ENCODE peak calls at places on chromosomes 7 and 10, in eight cellular contexts. F is IMR-90; I is CD8-positive, alpha-beta T cell; X is right lobe of liver; T is thyroid gland; C is A549; M is tibial nerve; A is lower lobe of right lung. S is an unnamed sample. For H3K4me1 and H3K9me3, the result is how much of the 10 kb centered on the place peaks cover.

GRCh38 chr10:44589931-44590330 is 205.0 kb upstream of the CXCL12 start:
- DNase-seq in A (no peak), C (no peak), I (no peak), M (no peak), X (no peak), T (no peak), F (no peak), S (no peak)

GRCh38 chr10:84191106-84191505 is 3.2 kb upstream of the CDHR1 start:
- DNase-seq in M (no peak), A (no peak), X (no peak), I (peak), F (no peak), C (no peak), T (no peak), S (no peak)

GRCh38 chr7:1027285-1028043 is 16.9 kb upstream of the GPR146 start:
- DNase-seq in C (no peak), I (no peak), M (no peak), X (no peak), T (peak), A (no peak), F (peak), S (no peak)

GRCh38 chr7:25802057-25802456 is 349.9 kb upstream of the NFE2L3 start:
- DNase-seq in X (no peak), T (no peak), C (no peak), I (no peak), A (no peak), F (no peak), M (no peak), S (no peak)

GRCh38 chr7:106064836-106065559 is 47.1 kb downstream of the SYPL1 start:
- DNase-seq in F (peak), A (peak), I (no peak), X (peak), M (peak), T (peak), C (peak), S (peak)

GRCh38 chr10:132623996-132624846 is 86.6 kb downstream of the INPP5A start:
- DNase-seq in F (no peak), I (no peak), M (no peak), T (no peak), X (peak), A (no peak), C (no peak), S (peak)

GRCh38 chr7:127771707-127772106 is 119.7 kb downstream of the SND1 start:
- DNase-seq in A (no peak), F (no peak), M (no peak), C (no peak), X (no peak), I (no peak), T (no peak), S (no peak)

GRCh38 chr10:103915794-103916193 is 2.2 kb downstream of the STN1 start:
- DNase-seq in T (no peak), F (no peak), A (no peak), C (no peak), X (no peak), M (no peak), I (peak), S (no peak)

GRCh38 chr10:63236113-63236935 is 103.2 kb downstream of the NRBF2 start:
- DNase-seq in A (no peak), M (no peak), X (no peak), C (peak), I (no peak), T (no peak), F (peak), S (no peak)

GRCh38 chr7:78412216-78412858 is 613.8 kb downstream of the PHTF2 start:
- DNase-seq in X (no peak), M (no peak), F (no peak), C (no peak), T (no peak), A (no peak), I (no peak), S (no peak)

GRCh38 chr10:126904807-126905686 is at the start of gene DOCK1:
- DNase-seq in X (peak), F (peak), A (peak), C (peak), I (no peak), M (peak), T (peak), S (no peak)

GRCh38 chr10:24928163-24928562 is 24.2 kb downstream of the PRTFDC1 start:
- DNase-seq in X (no peak), M (no peak), T (no peak), F (no peak), A (no peak), C (no peak), I (no peak), S (no peak)

GRCh38 chr7:115208710-115209540 is 287.0 kb downstream of the MDFIC start:
- DNase-seq in T (no peak), A (no peak), X (no peak), C (no peak), M (no peak), F (no peak), I (no peak), S (no peak)

GRCh38 chr10:77909755-77910375 is 16.7 kb downstream of the DLG5 start:
- DNase-seq in M (no peak), F (peak), C (peak), I (no peak), A (no peak), X (peak), T (no peak), S (no peak)

GRCh38 chr7:127708788-127709187 is 56.8 kb downstream of the SND1 start:
- DNase-seq in I (peak), C (peak), M (peak), F (peak), X (no peak), T (peak), A (no peak), S (no peak)

GRCh38 chr7:22561356-22561755 is 61.4 kb upstream of the STEAP1B start:
- DNase-seq in M (peak), I (no peak), T (peak), A (peak), C (peak), X (no peak), F (peak), S (peak)

GRCh38 chr10:75508239-75508813 is 76.9 kb downstream of the LRMDA start:
- DNase-seq in F (peak), A (no peak), X (no peak), T (no peak), M (no peak), C (no peak), I (no peak), S (no peak)

GRCh38 chr7:3067193-3067592 is 23.5 kb upstream of the CARD11 start:
- DNase-seq in X (no peak), C (no peak), A (no peak), F (no peak), I (no peak), M (no peak), T (no peak), S (no peak)

GRCh38 chr7:90560730-90561129 is 35.4 kb upstream of the CDK14 start:
- DNase-seq in A (no peak), T (no peak), X (no peak), M (no peak), C (no peak), I (no peak), F (no peak), S (no peak)

GRCh38 chr7:70193514-70193913 is 595.2 kb downstream of the AUTS2 start:
- DNase-seq in F (peak), C (no peak), I (no peak), M (no peak), T (peak), X (no peak), A (no peak), S (no peak)

GRCh38 chr10:46226900-46227558 is 59.8 kb upstream of the ANTXRL start:
- DNase-seq in A (no peak), M (no peak), X (no peak), C (no peak), F (no peak), T (no peak), I (peak), S (no peak)

GRCh38 chr10:104255244-104255981 is 721 bp downstream of the GSTO1 start:
- DNase-seq in F (peak), X (no peak), I (no peak), T (peak), C (peak), M (no peak), A (no peak), S (no peak)

GRCh38 chr7:18693401-18693800 is 197.9 kb downstream of the HDAC9 start:
- DNase-seq in C (no peak), T (peak), I (no peak), X (no peak), M (no peak), A (no peak), F (peak), S (no peak)

GRCh38 chr10:32253300-32253699 is 93.7 kb downstream of the EPC1 start:
- DNase-seq in T (no peak), F (no peak), X (no peak), A (no peak), M (no peak), I (no peak), C (no peak), S (no peak)

GRCh38 chr7:73704640-73705550 is 14.6 kb downstream of the STX1A start:
- DNase-seq in C (peak), I (no peak), X (no peak), F (peak), M (no peak), A (peak), T (no peak), S (no peak)

GRCh38 chr7:108083980-108084379 is 46.2 kb downstream of the LAMB4 start:
- DNase-seq in X (no peak), I (no peak), A (no peak), F (peak), T (no peak), C (no peak), M (no peak), S (no peak)

GRCh38 chr10:11009471-11010308 is 8.0 kb upstream of the CELF2 start:
- DNase-seq in F (no peak), C (no peak), I (no peak), M (no peak), A (no peak), T (no peak), X (no peak), S (no peak)

GRCh38 chr10:132185601-132186487 is 904 bp upstream of the DPYSL4 start:
- DNase-seq in I (peak), M (no peak), C (no peak), T (peak), X (no peak), A (no peak), F (peak), S (no peak)

GRCh38 chr10:69317175-69318086 is 39.1 kb downstream of the HK1 start:
- DNase-seq in T (no peak), C (no peak), X (no peak), M (no peak), F (no peak), I (no peak), A (no peak), S (no peak)

GRCh38 chr10:113922787-113923570 is 68.5 kb downstream of the NHLRC2 start:
- DNase-seq in A (no peak), F (no peak), I (no peak), X (no peak), C (no peak), T (peak), M (no peak), S (no peak)

GRCh38 chr10:125995726-125996304 is 99.5 kb downstream of the FANK1 start:
- DNase-seq in I (no peak), T (no peak), F (no peak), M (no peak), X (no peak), A (no peak), C (no peak), S (no peak)

GRCh38 chr10:33047655-33048054 is 89.6 kb upstream of the ITGB1 start:
- DNase-seq in X (no peak), C (no peak), F (peak), A (no peak), T (no peak), M (no peak), I (no peak), S (no peak)

DNA sequence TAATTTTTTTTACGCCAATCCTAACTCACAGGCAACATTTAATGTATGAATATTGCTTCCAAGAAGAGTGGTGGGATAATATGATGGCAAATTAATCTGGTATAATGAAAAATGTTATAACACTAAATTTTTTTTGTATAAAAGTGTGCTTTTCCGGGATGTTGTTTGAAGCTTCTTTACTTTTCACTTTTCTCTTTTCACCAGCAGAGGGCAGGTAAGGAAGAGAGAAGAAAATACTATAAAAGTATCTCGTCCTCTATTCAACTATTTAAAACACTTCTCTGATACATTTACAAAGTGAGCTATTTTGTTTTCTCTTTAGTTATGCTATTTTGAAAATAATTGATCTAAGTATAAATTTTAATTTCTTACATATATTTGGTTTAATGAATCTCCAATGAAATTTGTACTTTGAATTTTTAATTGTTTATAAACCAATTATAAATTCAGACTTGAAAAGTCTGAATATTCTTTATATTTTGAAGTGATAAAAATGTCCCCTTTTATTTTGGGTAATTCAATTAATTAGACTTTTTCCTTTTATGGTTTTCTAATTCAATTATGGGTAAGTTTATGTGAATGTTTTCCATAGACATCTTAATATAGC is 20.7 kb upstream of the CFTR start:
- DNase-seq in T (no peak), M (no peak), X (no peak), C (no peak), A (no peak), F (peak), I (no peak), S (no peak)
- TF ChIP-seq CTCF in T (peak), M (peak), X (peak), C (peak), A (peak), F (peak), I (no peak), S (peak)

GRCh38 chr7:151241755-151242096 is 6.8 kb downstream of the SMARCD3 start:
- DNase-seq in M (no peak), I (no peak), A (no peak), C (no peak), T (no peak), F (no peak), X (no peak), S (no peak)
- H3K4me1 ChIP-seq in M (under half), I (under half), A (under half), C (under half), T (under half), F (under half), X (under half), S (under half)

DNA sequence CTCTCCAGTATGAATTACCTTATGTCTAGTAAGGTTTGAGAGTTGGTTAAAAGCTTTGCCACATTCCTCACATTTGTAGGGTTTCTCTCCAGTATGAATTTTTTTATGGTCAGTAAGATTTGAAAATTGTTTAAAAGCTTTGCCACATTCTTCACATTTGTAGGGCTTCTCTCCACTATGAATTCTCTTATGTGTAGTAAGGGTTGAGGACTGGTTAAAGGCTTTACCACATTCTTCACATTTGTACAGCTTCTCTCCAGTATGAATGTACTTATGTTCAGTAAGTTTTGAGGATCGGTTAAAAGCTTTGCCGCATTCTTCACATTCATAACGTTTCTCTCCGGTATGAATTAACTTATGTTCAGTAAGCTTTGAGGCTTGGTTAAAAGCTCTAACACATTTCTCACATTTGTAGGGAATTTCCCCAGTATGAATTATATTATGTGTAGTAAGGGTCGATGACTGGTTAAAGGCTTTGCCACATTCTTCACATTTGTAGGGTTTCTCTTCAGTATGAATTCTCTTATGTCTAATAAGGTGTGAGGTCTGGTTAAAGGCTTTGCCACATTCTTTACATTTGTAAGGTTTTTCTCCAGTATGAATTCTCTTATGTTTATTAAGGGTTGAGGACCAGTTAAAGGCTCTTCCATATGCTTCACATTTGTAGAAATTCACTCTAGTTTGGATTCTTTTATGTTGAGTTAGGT is 12.2 kb downstream of the ZNF117 start:
- DNase-seq in I (no peak), C (no peak), A (no peak), X (no peak), T (no peak), F (no peak), M (no peak), S (no peak)
- H3K9me3 ChIP-seq in I (under half), C (half or more), A (half or more), X (under half), T (under half), F (under half), M (half or more), S (under half)

DNA sequence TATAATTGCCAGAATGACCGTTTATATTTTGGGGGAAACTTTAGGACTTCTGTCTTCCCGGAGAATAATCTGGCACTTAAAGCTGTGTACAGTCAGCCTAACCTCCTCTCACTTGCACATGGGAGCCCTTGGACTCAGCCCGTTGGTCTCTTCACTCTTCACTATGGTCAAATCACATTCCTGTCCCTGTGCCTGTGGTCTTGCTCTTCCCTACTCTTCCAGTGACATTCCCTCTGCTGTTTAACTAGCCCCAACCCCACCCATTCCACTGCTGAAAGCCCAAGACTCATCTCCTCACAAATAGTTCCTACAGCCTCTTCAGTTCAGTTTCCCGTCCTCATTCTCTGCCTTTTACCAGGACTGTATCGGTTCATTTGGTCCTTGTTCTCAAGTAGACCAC is 135.0 kb downstream of the DYNC1I1 start:
- DNase-seq in C (no peak), T (no peak), F (no peak), X (no peak), A (no peak), M (no peak), I (no peak), S (no peak)
- TF ChIP-seq CTCF in C (no peak), T (no peak), F (no peak), X (no peak), A (no peak), M (no peak), I (no peak), S (no peak)

GRCh38 chr7:134908289-134908688 is 78.0 kb upstream of the AGBL3 start:
- DNase-seq in C (no peak), X (no peak), T (no peak), I (no peak), A (no peak), M (no peak), F (peak), S (no peak)

GRCh38 chr7:134903073-134903790 is 83.1 kb upstream of the AGBL3 start:
- DNase-seq in M (no peak), I (no peak), A (no peak), F (no peak), T (no peak), X (no peak), C (no peak), S (no peak)

GRCh38 chr7:134907000-134907399 is 79.3 kb upstream of the AGBL3 start:
- DNase-seq in F (no peak), I (no peak), C (no peak), T (no peak), X (no peak), M (no peak), A (no peak), S (no peak)

GRCh38 chr7:134907639-134908038 is 78.7 kb upstream of the AGBL3 start:
- DNase-seq in I (no peak), A (no peak), M (no peak), C (no peak), X (no peak), F (no peak), T (no peak), S (no peak)

GRCh38 chr7:134905375-134905774 is 80.9 kb upstream of the AGBL3 start:
- DNase-seq in T (peak), A (no peak), M (peak), I (no peak), X (no peak), F (peak), C (no peak), S (no peak)
- H3K4me1 ChIP-seq in T (under half), A (under half), M (under half), I (under half), X (half or more), F (under half), C (under half), S (under half)

GRCh38 chr7:30199271-30199670 is 64.5 kb downstream of the MTURN start:
- DNase-seq in M (no peak), C (no peak), A (no peak), X (no peak), F (no peak), T (no peak), I (no peak), S (no peak)
- H3K9me3 ChIP-seq in M (under half), C (under half), A (under half), X (under half), F (under half), T (under half), I (under half), S (under half)

DNA sequence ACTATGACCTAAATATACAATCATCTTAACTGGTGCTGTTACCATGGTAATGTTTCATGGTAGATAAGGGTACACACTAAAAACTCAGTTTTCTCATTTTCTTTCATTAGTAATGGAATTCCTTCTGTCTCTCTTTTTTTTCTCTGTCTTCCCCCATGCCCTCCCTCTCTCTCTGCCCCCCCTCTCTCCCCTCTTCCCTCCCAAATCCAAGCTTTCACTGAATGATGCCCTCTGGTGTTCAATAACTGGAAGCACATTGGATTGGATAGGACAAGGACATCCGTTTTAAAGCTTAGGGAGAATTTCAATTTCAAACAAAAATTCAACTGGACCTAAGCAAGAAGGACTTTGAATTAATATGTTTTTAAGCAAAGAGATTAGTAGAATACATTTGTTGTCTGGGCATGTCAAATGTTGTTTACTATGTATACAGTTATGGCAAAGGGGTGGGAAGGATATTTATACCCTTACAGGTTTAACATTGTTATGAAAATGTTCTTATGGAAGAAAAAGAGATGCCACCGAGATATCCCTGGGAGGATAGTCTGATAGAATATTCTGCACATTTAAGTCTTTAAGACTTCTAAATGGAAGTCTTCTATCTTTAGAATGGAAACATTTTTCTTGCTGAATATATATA is 6.1 kb downstream of the CHRM2 start:
- DNase-seq in F (peak), M (no peak), T (no peak), X (no peak), C (no peak), I (no peak), A (no peak), S (no peak)
- TF ChIP-seq CTCF in F (peak), M (no peak), T (no peak), X (peak), C (peak), I (no peak), A (peak), S (peak)